ENCODE peak calls at places on chromosomes 12 and 14, in nine cellular contexts. W is adrenal gland, Y is GM20000, T is ovary, G is fibroblast of lung, U is progenitor cell of endocrine pancreas, M is GM12865, D is neural crest cell, J is AG04450. P is an unnamed sample.

GRCh38 chr14:75876526-75876925 is 105.3 kb downstream of the TGFB3 start:
- DNase-seq in W (no peak), Y (no peak), T (no peak), G (peak), U (no peak), M (no peak), D (no peak), J (no peak), P (no peak)

GRCh38 chr12:108468149-108468968 is 46.7 kb upstream of the FICD start:
- DNase-seq in W (no peak), Y (peak), T (no peak), G (peak), U (peak), M (peak), D (peak), J (no peak), P (peak)

GRCh38 chr12:76529226-76529918 is 30.2 kb downstream of the OSBPL8 start:
- DNase-seq in W (no peak), Y (no peak), T (no peak), G (no peak), U (no peak), M (no peak), D (no peak), J (no peak), P (no peak)

GRCh38 chr14:102323102-102323501 is 3.6 kb downstream of the ZNF839 start:
- DNase-seq in W (peak), Y (no peak), T (peak), G (peak), U (no peak), M (peak), D (no peak), J (peak), P (no peak)

GRCh38 chr14:95300002-95300696 is 19.6 kb downstream of the CLMN start:
- DNase-seq in W (no peak), Y (no peak), T (no peak), G (no peak), U (no peak), M (no peak), D (no peak), J (no peak), P (no peak)

GRCh38 chr12:53452159-53453077 is 516 bp downstream of the PCBP2 start:
- DNase-seq in W (peak), Y (peak), T (peak), G (peak), U (peak), M (peak), D (peak), J (peak), P (peak)

GRCh38 chr12:122449317-122449716 is 26.8 kb upstream of the CLIP1 start:
- DNase-seq in W (no peak), Y (no peak), T (no peak), G (peak), U (no peak), M (no peak), D (no peak), J (peak), P (no peak)

GRCh38 chr12:130715996-130716917 is at the start of gene RIMBP2:
- DNase-seq in W (no peak), Y (no peak), T (peak), G (peak), U (no peak), M (peak), D (peak), J (no peak), P (no peak)

GRCh38 chr12:54207539-54208267 is 18.9 kb upstream of the SMUG1 start:
- DNase-seq in W (peak), Y (peak), T (peak), G (peak), U (peak), M (peak), D (peak), J (no peak), P (peak)

GRCh38 chr12:5254703-5255102 is 177.2 kb upstream of the NTF3 start:
- DNase-seq in W (no peak), Y (no peak), T (no peak), G (no peak), U (no peak), M (no peak), D (no peak), J (no peak), P (no peak)

GRCh38 chr14:21229821-21230220 is 39.4 kb downstream of the HNRNPC start:
- DNase-seq in W (no peak), Y (no peak), T (no peak), G (no peak), U (no peak), M (no peak), D (no peak), J (no peak), P (no peak)

GRCh38 chr12:87796961-87797516 is 232.2 kb downstream of the C12orf50 start:
- DNase-seq in W (no peak), Y (no peak), T (no peak), G (no peak), U (no peak), M (no peak), D (no peak), J (no peak), P (no peak)

GRCh38 chr12:117140397-117141096 is 41.3 kb upstream of the TESC start:
- DNase-seq in W (no peak), Y (no peak), T (no peak), G (no peak), U (no peak), M (no peak), D (no peak), J (no peak), P (no peak)

GRCh38 chr12:18966927-18967326 is 162.6 kb upstream of the PLEKHA5 start:
- DNase-seq in W (no peak), Y (no peak), T (no peak), G (no peak), U (no peak), M (no peak), D (no peak), J (no peak), P (no peak)

GRCh38 chr12:99959549-99960170 is 25.1 kb downstream of the ANKS1B start:
- DNase-seq in W (no peak), Y (no peak), T (no peak), G (peak), U (no peak), M (no peak), D (no peak), J (no peak), P (no peak)

GRCh38 chr12:60216226-60216625 is 620.4 kb downstream of the SLC16A7 start:
- DNase-seq in W (no peak), Y (no peak), T (no peak), G (no peak), U (no peak), M (no peak), D (no peak), J (no peak), P (no peak)

GRCh38 chr14:60862283-60862682 is 118.6 kb downstream of the TRMT5 start:
- DNase-seq in W (peak), Y (no peak), T (no peak), G (peak), U (no peak), M (no peak), D (no peak), J (no peak), P (no peak)

GRCh38 chr12:15928870-15929571 is 17.9 kb downstream of the DERA start:
- DNase-seq in W (no peak), Y (peak), T (no peak), G (no peak), U (no peak), M (no peak), D (no peak), J (no peak), P (peak)

GRCh38 chr12:78863482-78864427 is 819 bp upstream of the SYT1 start:
- DNase-seq in W (no peak), Y (peak), T (peak), G (peak), U (peak), M (peak), D (peak), J (no peak), P (peak)

GRCh38 chr14:75972729-75973480 is 8.9 kb downstream of the TGFB3 start:
- DNase-seq in W (no peak), Y (no peak), T (no peak), G (no peak), U (no peak), M (no peak), D (no peak), J (no peak), P (no peak)

GRCh38 chr14:36452850-36453249 is 67.2 kb downstream of the NKX2-1 start:
- DNase-seq in W (no peak), Y (no peak), T (no peak), G (no peak), U (no peak), M (no peak), D (no peak), J (no peak), P (no peak)

GRCh38 chr14:98185036-98185435 is 1087.0 kb downstream of the BCL11B start:
- DNase-seq in W (no peak), Y (no peak), T (no peak), G (no peak), U (no peak), M (no peak), D (no peak), J (no peak), P (no peak)

GRCh38 chr14:89915114-89915878 is 39.2 kb downstream of the EFCAB11 start:
- DNase-seq in W (peak), Y (peak), T (peak), G (peak), U (peak), M (peak), D (peak), J (no peak), P (peak)

GRCh38 chr12:2769866-2770533 is 24.8 kb upstream of the FKBP4 start:
- DNase-seq in W (no peak), Y (no peak), T (no peak), G (no peak), U (no peak), M (no peak), D (no peak), J (no peak), P (no peak)

GRCh38 chr12:31355747-31356107 is 29.8 kb upstream of the SINHCAF start:
- DNase-seq in W (no peak), Y (no peak), T (no peak), G (no peak), U (no peak), M (no peak), D (no peak), J (no peak), P (no peak)

GRCh38 chr14:67963545-67963944 is 144.0 kb downstream of the RAD51B start:
- DNase-seq in W (no peak), Y (no peak), T (no peak), G (no peak), U (no peak), M (no peak), D (no peak), J (no peak), P (no peak)

GRCh38 chr14:94665121-94665520 is 52.9 kb downstream of the SERPINA3 start:
- DNase-seq in W (no peak), Y (no peak), T (no peak), G (peak), U (no peak), M (no peak), D (no peak), J (peak), P (no peak)

GRCh38 chr14:50501642-50502041 is 30.7 kb downstream of the MAP4K5 start:
- DNase-seq in W (no peak), Y (no peak), T (no peak), G (peak), U (no peak), M (no peak), D (no peak), J (peak), P (no peak)

GRCh38 chr12:6927379-6927991 is at the start of gene ATN1:
- DNase-seq in W (peak), Y (peak), T (peak), G (peak), U (peak), M (no peak), D (peak), J (peak), P (peak)

GRCh38 chr14:50599700-50600444 is 39.9 kb downstream of the ATL1 start:
- DNase-seq in W (no peak), Y (peak), T (no peak), G (peak), U (no peak), M (peak), D (no peak), J (no peak), P (peak)

GRCh38 chr14:38197001-38197760 is 10.5 kb upstream of the SSTR1 start:
- DNase-seq in W (no peak), Y (no peak), T (no peak), G (peak), U (no peak), M (no peak), D (no peak), J (no peak), P (no peak)
- TF ChIP-seq CTCF in W (peak), Y (no peak), T (no peak), G (peak), U (peak), M (no peak), D (peak), J (peak), P (no peak)

GRCh38 chr14:56002316-56002715 is 115.9 kb upstream of the PELI2 start:
- DNase-seq in W (no peak), Y (no peak), T (no peak), G (no peak), U (no peak), M (no peak), D (no peak), J (no peak), P (no peak)

GRCh38 chr14:56004323-56004722 is 113.9 kb upstream of the PELI2 start:
- DNase-seq in W (no peak), Y (no peak), T (no peak), G (no peak), U (no peak), M (no peak), D (no peak), J (no peak), P (no peak)

GRCh38 chr14:56000846-56001245 is 117.4 kb upstream of the PELI2 start:
- DNase-seq in W (peak), Y (no peak), T (no peak), G (no peak), U (no peak), M (no peak), D (no peak), J (no peak), P (no peak)

GRCh38 chr14:56004807-56005579 is 113.2 kb upstream of the PELI2 start:
- DNase-seq in W (no peak), Y (peak), T (peak), G (peak), U (no peak), M (peak), D (no peak), J (peak), P (peak)

DNA sequence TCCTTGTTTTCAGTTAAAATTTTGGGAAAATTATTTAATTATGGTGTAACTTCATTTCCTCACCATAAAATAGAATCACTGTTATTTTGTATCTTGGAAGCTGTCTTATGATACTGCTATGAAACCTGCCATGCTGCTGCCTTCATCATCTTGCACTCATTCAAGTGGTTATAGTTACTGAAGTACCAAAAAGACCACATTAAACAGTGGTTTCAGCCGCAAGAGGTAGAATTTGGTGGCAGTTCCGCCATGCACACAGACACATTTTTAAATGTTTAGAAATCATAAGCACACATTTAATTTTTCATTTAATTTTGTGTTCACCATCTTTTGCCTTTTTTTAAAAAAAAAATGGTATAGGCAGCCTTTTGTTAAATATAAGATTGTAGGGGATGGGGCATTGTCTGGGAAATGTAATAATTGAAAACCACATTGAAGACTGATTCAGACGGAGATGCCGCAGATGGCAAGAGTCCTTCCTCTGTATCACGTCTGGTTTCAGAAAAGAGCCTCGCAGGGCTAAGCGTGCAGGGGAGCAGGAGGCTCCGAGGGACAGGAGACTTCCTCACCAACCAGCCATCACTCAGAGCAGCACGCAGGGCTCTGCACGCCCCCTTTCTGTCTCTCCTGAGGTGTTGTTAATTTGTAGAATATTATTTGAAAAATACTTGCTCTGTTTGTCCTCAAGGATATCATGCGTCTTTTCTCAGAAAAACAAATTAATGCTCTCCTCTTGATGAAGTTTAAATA is 115.2 kb upstream of the PELI2 start:
- DNase-seq in W (no peak), Y (no peak), T (no peak), G (no peak), U (no peak), M (no peak), D (no peak), J (no peak), P (no peak)
- TF ChIP-seq CTCF in W (no peak), Y (no peak), T (no peak), G (no peak), U (no peak), M (no peak), D (no peak), J (no peak), P (no peak)

DNA sequence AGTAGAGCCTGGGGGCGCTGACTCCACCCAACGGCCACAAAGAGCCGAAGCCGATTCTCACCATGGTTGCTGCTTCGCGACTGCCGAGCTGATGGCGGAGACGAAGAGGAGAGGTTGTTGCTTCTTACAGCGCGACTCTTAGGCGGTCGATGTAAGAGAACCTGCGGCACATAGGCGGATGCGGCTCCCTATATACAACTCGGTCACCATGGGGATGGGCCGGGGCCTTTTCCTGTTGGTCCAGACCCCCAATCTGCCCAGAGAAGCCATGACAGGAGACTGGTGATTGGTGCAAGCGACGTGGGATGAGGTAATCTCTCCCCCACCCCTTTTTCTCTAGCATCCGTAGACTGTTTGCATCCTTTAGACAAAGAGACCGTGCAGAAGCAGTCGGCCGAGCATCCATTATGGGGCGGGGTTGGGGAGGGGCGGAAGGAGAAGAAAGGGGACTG is at the start of gene TUBA1A:
- DNase-seq in W (peak), Y (peak), T (peak), G (peak), U (peak), M (peak), D (peak), J (peak), P (peak)
- TF ChIP-seq CTCF in W (no peak), Y (no peak), T (no peak), G (no peak), U (no peak), M (no peak), D (peak), J (no peak), P (no peak)

DNA sequence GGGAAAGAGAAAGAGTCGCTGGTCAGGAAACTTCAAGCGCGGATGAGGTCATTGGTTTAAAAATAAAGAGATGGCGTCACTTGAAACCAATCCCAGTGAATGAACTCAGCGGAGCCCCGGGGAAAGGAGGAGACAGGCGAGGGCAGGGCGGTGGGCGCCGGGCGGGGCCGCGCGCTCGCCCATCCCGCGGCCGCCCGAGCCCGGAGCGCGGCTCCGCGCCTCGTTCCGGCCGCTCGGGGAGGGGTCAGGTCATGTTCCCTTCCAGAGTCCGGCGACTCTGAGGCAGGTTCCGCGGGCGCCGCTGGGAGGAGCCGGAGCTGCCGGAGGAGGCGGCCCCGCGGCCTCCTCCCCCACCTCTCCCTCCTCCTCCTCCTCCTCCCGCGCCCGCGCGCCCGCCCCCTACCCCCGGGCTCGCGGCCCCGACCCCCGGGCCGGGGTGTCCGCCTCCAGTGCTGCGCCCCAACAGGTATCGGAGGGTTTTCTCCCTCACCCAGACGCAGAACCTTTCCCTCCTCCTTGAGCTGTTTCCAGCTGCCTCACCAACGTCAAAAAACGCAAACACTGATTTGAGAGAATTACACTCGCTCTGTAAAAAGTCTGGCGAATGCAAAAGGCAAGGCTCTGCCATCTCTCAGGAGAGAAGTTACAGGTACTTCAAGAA is at the start of gene DUSP16:
- DNase-seq in W (peak), Y (peak), T (peak), G (peak), U (peak), M (peak), D (peak), J (peak), P (peak)
- TF ChIP-seq CTCF in W (peak), Y (no peak), T (peak), G (peak), U (peak), M (peak), D (peak), J (no peak), P (no peak)

GRCh38 chr12:92930421-92930820 is 1.3 kb upstream of the EEA1 start:
- DNase-seq in W (no peak), Y (no peak), T (no peak), G (peak), U (no peak), M (no peak), D (no peak), J (no peak), P (no peak)

GRCh38 chr12:92927436-92928116 is 1.5 kb downstream of the EEA1 start:
- DNase-seq in W (no peak), Y (peak), T (no peak), G (peak), U (no peak), M (peak), D (no peak), J (no peak), P (peak)

GRCh38 chr12:92928431-92928961 is 599 bp downstream of the EEA1 start:
- DNase-seq in W (peak), Y (no peak), T (peak), G (peak), U (no peak), M (peak), D (peak), J (no peak), P (peak)

GRCh38 chr12:92929957-92930356 is 862 bp upstream of the EEA1 start:
- DNase-seq in W (no peak), Y (no peak), T (no peak), G (no peak), U (no peak), M (peak), D (no peak), J (no peak), P (no peak)

GRCh38 chr12:92928962-92929915 is at the start of gene EEA1:
- DNase-seq in W (peak), Y (peak), T (peak), G (peak), U (peak), M (peak), D (peak), J (peak), P (peak)
- TF ChIP-seq CTCF in W (peak), Y (no peak), T (peak), G (peak), U (peak), M (peak), D (peak), J (no peak), P (peak)